ENCODE peak calls at places on chromosomes 3 and 15, in nine cellular contexts. B is fibroblast of mammary gland, G is GM12865, N is psoas muscle, C is adrenal gland, Y is lower lobe of right lung, J is endothelial cell, D is right atrium auricular region, S is fibroblast of the aortic adventitia. Q is an unnamed sample.

GRCh38 chr3:73786346-73786807 is 161.6 kb upstream of the PDZRN3 start:
- DNase-seq in D (peak; percentile 74), S (peak; percentile 97), G (no peak), B (peak; percentile 97), J (no peak), C (peak; percentile 52), N (peak; percentile 83), Y (no peak), Q (no peak)

GRCh38 chr15:29135266-29135665 is 134.4 kb downstream of the NSMCE3 start:
- DNase-seq in C (no peak), N (no peak), G (no peak), S (no peak), D (no peak), Y (no peak), B (peak; percentile 28), J (no peak), Q (no peak)

GRCh38 chr3:49614936-49615335 is 59.2 kb upstream of the APEH start:
- DNase-seq in S (no peak), G (no peak), B (no peak), D (no peak), N (no peak), Y (no peak), C (no peak), J (no peak), Q (no peak)

GRCh38 chr3:151795276-151795675 is 18.6 kb upstream of the AADAC start:
- DNase-seq in S (peak; percentile 89), N (no peak), C (no peak), G (no peak), D (no peak), J (no peak), B (peak; percentile 91), Y (no peak), Q (no peak)

GRCh38 chr3:187044206-187044605 is 95.1 kb downstream of the RPL39L start:
- DNase-seq in J (no peak), G (peak; percentile 76), D (no peak), Y (no peak), N (no peak), S (peak; percentile 7), B (no peak), C (no peak), Q (peak; percentile 13)

GRCh38 chr15:29132110-29132420 is 137.6 kb downstream of the NSMCE3 start:
- DNase-seq in N (peak; percentile 23), J (no peak), G (no peak), Y (peak; percentile 43), D (no peak), B (no peak), S (no peak), C (no peak), Q (no peak)

GRCh38 chr15:90889736-90890456 is 5.6 kb downstream of the FES start:
- DNase-seq in G (no peak), C (no peak), D (no peak), B (no peak), S (no peak), Y (no peak), N (no peak), J (no peak), Q (no peak)

GRCh38 chr3:136120373-136121348 is 75.5 kb downstream of the MSL2 start:
- DNase-seq in C (no peak), G (peak; percentile 61), Y (no peak), S (peak; percentile 22), D (no peak), N (no peak), J (no peak), B (no peak), Q (no peak)

GRCh38 chr3:138180375-138181029 is 5.8 kb upstream of the DBR1 start:
- DNase-seq in G (peak; percentile 50), J (no peak), S (peak; percentile 64), Y (no peak), C (no peak), D (no peak), N (no peak), B (peak; percentile 57), Q (no peak)

GRCh38 chr3:113719294-113719693 is 22.9 kb upstream of the USF3 start:
- DNase-seq in N (no peak), J (no peak), B (peak; percentile 35), C (no peak), S (peak; percentile 23), Y (no peak), G (no peak), D (no peak), Q (no peak)

GRCh38 chr15:63729115-63729884 is 104.4 kb downstream of the HERC1 start:
- DNase-seq in N (no peak), B (peak; percentile 1), G (no peak), Y (no peak), C (no peak), J (no peak), D (no peak), S (no peak), Q (no peak)

GRCh38 chr15:34001536-34001935 is 33.2 kb downstream of the CHRM5 start:
- DNase-seq in G (no peak), Y (no peak), J (no peak), S (no peak), B (peak; percentile 12), N (no peak), D (no peak), C (no peak), Q (no peak)

GRCh38 chr15:41819455-41820050 is 8.3 kb upstream of the JMJD7 start:
- DNase-seq in J (no peak), N (no peak), C (no peak), S (no peak), Y (no peak), B (peak; percentile 12), D (no peak), G (no peak), Q (no peak)

GRCh38 chr3:194536883-194537637 is 50.3 kb upstream of the ATP13A3 start:
- DNase-seq in J (no peak), N (peak; percentile 64), B (no peak), G (no peak), S (peak; percentile 42), C (peak; percentile 63), Y (no peak), D (no peak), Q (no peak)

GRCh38 chr3:181885868-181886630 is 174.3 kb downstream of the SOX2 start:
- DNase-seq in D (no peak), Y (no peak), B (no peak), N (no peak), S (no peak), J (no peak), C (no peak), G (no peak), Q (no peak)

GRCh38 chr15:37880009-37880834 is 54.2 kb upstream of the TMCO5A start:
- DNase-seq in G (peak; percentile 42), C (peak; percentile 19), Y (no peak), J (peak; percentile 38), D (no peak), B (peak; percentile 68), S (peak; percentile 79), N (no peak), Q (no peak)

GRCh38 chr3:185221203-185221602 is 32.6 kb downstream of the EHHADH start:
- DNase-seq in Y (no peak), N (no peak), D (no peak), B (no peak), C (no peak), G (no peak), S (no peak), J (no peak), Q (no peak)

GRCh38 chr3:185210621-185211157 is 43.2 kb downstream of the EHHADH start:
- DNase-seq in G (no peak), S (no peak), N (no peak), D (no peak), C (no peak), Y (no peak), B (no peak), J (no peak), Q (no peak)

GRCh38 chr3:185216587-185216918 is 37.3 kb downstream of the EHHADH start:
- DNase-seq in C (peak; percentile 68), D (no peak), B (no peak), J (no peak), Y (no peak), G (no peak), N (no peak), S (peak; percentile 37), Q (no peak)

DNA sequence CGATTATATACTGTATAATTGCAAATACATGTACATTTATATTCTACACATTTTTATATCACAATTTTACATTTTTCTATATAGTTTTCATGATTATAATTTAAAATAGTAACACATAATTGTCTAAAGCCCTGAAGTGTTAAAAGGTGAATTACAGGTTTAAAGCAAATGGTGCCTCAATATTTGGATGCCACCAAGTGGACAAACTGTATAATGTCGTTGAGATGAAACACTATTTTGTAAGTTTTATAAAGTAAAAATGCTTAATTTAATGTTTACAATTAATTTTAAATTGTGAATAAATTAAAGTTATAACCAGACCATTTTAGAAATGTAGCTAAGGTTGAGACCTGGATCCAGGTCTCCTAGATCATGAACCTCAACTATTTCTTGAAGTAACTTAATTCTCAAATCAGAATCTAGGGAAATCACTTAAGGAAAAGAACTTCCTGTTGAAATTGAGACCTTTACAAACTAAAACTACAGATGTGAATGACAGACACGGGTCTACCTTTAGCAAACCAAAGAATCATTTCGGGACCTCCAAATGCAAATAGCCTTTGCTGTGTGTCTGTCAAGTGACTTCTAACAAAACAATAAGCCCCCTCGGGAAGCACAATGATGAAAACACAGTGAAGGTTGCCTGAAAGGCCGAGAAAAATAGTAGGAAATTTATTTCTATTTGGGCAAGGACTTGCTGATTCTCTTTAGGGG is 37.8 kb downstream of the EHHADH start:
- DNase-seq in D (no peak), C (no peak), J (no peak), S (peak; percentile 45), Y (no peak), B (peak; percentile 22), G (peak; percentile 44), N (no peak), Q (no peak)
- TF ChIP-seq CTCF in D (peak; percentile 57), C (peak; percentile 37), J (peak; percentile 82), S (peak; percentile 65), Y (peak; percentile 42), B (peak; percentile 59), G (peak; percentile 44), N (peak; percentile 49), Q (peak; percentile 87)

GRCh38 chr3:79724206-79724605 is 43.6 kb downstream of the ROBO1 start:
- DNase-seq in G (no peak), N (no peak), Y (no peak), S (no peak), C (no peak), D (no peak), J (peak; percentile 51), B (no peak), Q (no peak)
- TF ChIP-seq CTCF in G (no peak), N (no peak), Y (no peak), S (no peak), C (no peak), D (no peak), J (no peak), B (no peak), Q (peak; percentile 50)

GRCh38 chr15:75307778-75308390 is 25.2 kb downstream of the GOLGA6D start:
- DNase-seq in C (peak; percentile 50), S (peak; percentile 6), J (peak; percentile 74), Y (no peak), D (no peak), N (no peak), G (peak; percentile 53), B (peak; percentile 17), Q (no peak)
- TF ChIP-seq CTCF in C (peak; percentile 15), S (peak; percentile 49), J (peak; percentile 31), Y (peak; percentile 36), D (peak; percentile 24), N (peak; percentile 12), G (peak; percentile 56), B (peak; percentile 46), Q (peak; percentile 68)

DNA sequence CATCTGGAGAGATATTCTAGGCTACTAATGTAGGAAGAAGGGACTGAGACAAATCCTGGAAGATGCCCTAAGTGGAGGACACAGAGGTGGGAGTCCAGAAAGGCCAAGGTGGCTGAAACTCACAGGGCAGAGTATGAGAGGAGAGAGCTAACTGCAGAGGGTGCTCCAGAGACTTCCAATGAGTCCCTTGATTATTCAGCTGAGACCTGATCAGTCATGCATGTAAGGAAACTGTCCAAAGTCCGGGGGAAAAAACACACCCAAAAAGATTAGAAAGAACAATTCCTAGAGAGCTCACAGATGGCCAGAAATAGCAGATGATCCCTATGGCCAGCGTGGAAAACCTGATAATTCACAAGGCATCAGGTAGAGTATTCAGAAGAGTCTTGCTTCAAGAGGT is 18.7 kb upstream of the FOXP1 start:
- DNase-seq in B (no peak), N (no peak), J (no peak), D (no peak), S (no peak), G (no peak), Y (no peak), C (no peak), Q (no peak)
- TF ChIP-seq CTCF in B (no peak), N (no peak), J (no peak), D (no peak), S (no peak), G (no peak), Y (no peak), C (no peak), Q (no peak)